ENCODE peak calls at places on chromosomes 7 and 10, in seven cellular contexts. One of them, this sample, is unnamed.

GRCh38 chr7:131108212-131108980 is 219.3 kb upstream of the MKLN1 start:
- DNase-seq in fibroblast of villous mesenchyme: peak
- DNase-seq in fibroblast of lung: peak
- DNase-seq in CD4-positive, CD25-positive, alpha-beta regulatory T cell: peak
- DNase-seq in left ventricle myocardium inferior: no peak
- DNase-seq in aorta: no peak
- DNase-seq in fibroblast of the aortic adventitia: peak
- DNase-seq in this sample: no peak

GRCh38 chr10:95756061-95756751 is at the start of gene ENTPD1:
- DNase-seq in fibroblast of villous mesenchyme: peak
- DNase-seq in fibroblast of lung: no peak
- DNase-seq in CD4-positive, CD25-positive, alpha-beta regulatory T cell: no peak
- DNase-seq in left ventricle myocardium inferior: no peak
- DNase-seq in aorta: peak
- DNase-seq in fibroblast of the aortic adventitia: no peak
- DNase-seq in this sample: peak

GRCh38 chr7:151228024-151228866 is 1.2 kb upstream of the ABCF2 start:
- DNase-seq in fibroblast of villous mesenchyme: no peak
- DNase-seq in fibroblast of lung: no peak
- DNase-seq in CD4-positive, CD25-positive, alpha-beta regulatory T cell: no peak
- DNase-seq in left ventricle myocardium inferior: no peak
- DNase-seq in aorta: no peak
- DNase-seq in fibroblast of the aortic adventitia: no peak
- DNase-seq in this sample: no peak

GRCh38 chr7:137932881-137933269 is 69.0 kb downstream of the CREB3L2 start:
- DNase-seq in fibroblast of villous mesenchyme: peak
- DNase-seq in fibroblast of lung: peak
- DNase-seq in CD4-positive, CD25-positive, alpha-beta regulatory T cell: no peak
- DNase-seq in left ventricle myocardium inferior: no peak
- DNase-seq in aorta: no peak
- DNase-seq in fibroblast of the aortic adventitia: peak
- DNase-seq in this sample: no peak

GRCh38 chr10:92479541-92479940 is 94.4 kb downstream of the IDE start:
- DNase-seq in fibroblast of villous mesenchyme: no peak
- DNase-seq in fibroblast of lung: no peak
- DNase-seq in CD4-positive, CD25-positive, alpha-beta regulatory T cell: no peak
- DNase-seq in left ventricle myocardium inferior: no peak
- DNase-seq in aorta: no peak
- DNase-seq in fibroblast of the aortic adventitia: no peak
- DNase-seq in this sample: no peak

GRCh38 chr7:5363729-5364128 is 59.9 kb downstream of the TNRC18 start:
- DNase-seq in fibroblast of villous mesenchyme: no peak
- DNase-seq in fibroblast of lung: no peak
- DNase-seq in CD4-positive, CD25-positive, alpha-beta regulatory T cell: no peak
- DNase-seq in left ventricle myocardium inferior: no peak
- DNase-seq in aorta: no peak
- DNase-seq in fibroblast of the aortic adventitia: no peak
- DNase-seq in this sample: no peak

GRCh38 chr7:129610709-129611245 is 743 bp upstream of the NRF1 start:
- DNase-seq in fibroblast of villous mesenchyme: no peak
- DNase-seq in fibroblast of lung: no peak
- DNase-seq in CD4-positive, CD25-positive, alpha-beta regulatory T cell: no peak
- DNase-seq in left ventricle myocardium inferior: no peak
- DNase-seq in aorta: no peak
- DNase-seq in fibroblast of the aortic adventitia: no peak
- DNase-seq in this sample: no peak

GRCh38 chr10:48507933-48508830 is 96.7 kb downstream of the ARHGAP22 start:
- DNase-seq in fibroblast of villous mesenchyme: no peak
- DNase-seq in fibroblast of lung: no peak
- DNase-seq in CD4-positive, CD25-positive, alpha-beta regulatory T cell: no peak
- DNase-seq in left ventricle myocardium inferior: peak
- DNase-seq in aorta: peak
- DNase-seq in fibroblast of the aortic adventitia: peak
- DNase-seq in this sample: no peak

GRCh38 chr10:85548038-85548437 is 818.6 kb downstream of the GRID1 start:
- DNase-seq in fibroblast of villous mesenchyme: peak
- DNase-seq in fibroblast of lung: peak
- DNase-seq in CD4-positive, CD25-positive, alpha-beta regulatory T cell: peak
- DNase-seq in left ventricle myocardium inferior: peak
- DNase-seq in aorta: no peak
- DNase-seq in fibroblast of the aortic adventitia: peak
- DNase-seq in this sample: peak

GRCh38 chr7:112092306-112093090 is 113.7 kb downstream of the DOCK4 start:
- DNase-seq in fibroblast of villous mesenchyme: no peak
- DNase-seq in fibroblast of lung: no peak
- DNase-seq in CD4-positive, CD25-positive, alpha-beta regulatory T cell: no peak
- DNase-seq in left ventricle myocardium inferior: no peak
- DNase-seq in aorta: no peak
- DNase-seq in fibroblast of the aortic adventitia: no peak
- DNase-seq in this sample: no peak

GRCh38 chr10:58212622-58213021 is 55.1 kb downstream of the IPMK start:
- DNase-seq in fibroblast of villous mesenchyme: no peak
- DNase-seq in fibroblast of lung: no peak
- DNase-seq in CD4-positive, CD25-positive, alpha-beta regulatory T cell: no peak
- DNase-seq in left ventricle myocardium inferior: no peak
- DNase-seq in aorta: no peak
- DNase-seq in fibroblast of the aortic adventitia: no peak
- DNase-seq in this sample: no peak

GRCh38 chr7:80916770-80917681 is 1.8 kb downstream of the SEMA3C start:
- DNase-seq in fibroblast of villous mesenchyme: peak
- DNase-seq in fibroblast of lung: peak
- DNase-seq in CD4-positive, CD25-positive, alpha-beta regulatory T cell: no peak
- DNase-seq in left ventricle myocardium inferior: no peak
- DNase-seq in aorta: no peak
- DNase-seq in fibroblast of the aortic adventitia: peak
- DNase-seq in this sample: no peak

GRCh38 chr10:1291178-1292090 is 235.2 kb downstream of the WDR37 start:
- DNase-seq in fibroblast of villous mesenchyme: no peak
- DNase-seq in fibroblast of lung: no peak
- DNase-seq in CD4-positive, CD25-positive, alpha-beta regulatory T cell: no peak
- DNase-seq in left ventricle myocardium inferior: no peak
- DNase-seq in aorta: no peak
- DNase-seq in fibroblast of the aortic adventitia: no peak
- DNase-seq in this sample: no peak

GRCh38 chr10:100969175-100970075 is at the start of gene SEMA4G:
- DNase-seq in fibroblast of villous mesenchyme: peak
- DNase-seq in fibroblast of lung: peak
- DNase-seq in CD4-positive, CD25-positive, alpha-beta regulatory T cell: peak
- DNase-seq in left ventricle myocardium inferior: peak
- DNase-seq in aorta: no peak
- DNase-seq in fibroblast of the aortic adventitia: peak
- DNase-seq in this sample: peak

GRCh38 chr10:118276203-118276602 is 65.9 kb downstream of the FAM204A start:
- DNase-seq in fibroblast of villous mesenchyme: peak
- DNase-seq in fibroblast of lung: no peak
- DNase-seq in CD4-positive, CD25-positive, alpha-beta regulatory T cell: no peak
- DNase-seq in left ventricle myocardium inferior: peak
- DNase-seq in aorta: no peak
- DNase-seq in fibroblast of the aortic adventitia: no peak
- DNase-seq in this sample: no peak

GRCh38 chr7:101201695-101202602 is 1.1 kb upstream of the MOGAT3 start:
- DNase-seq in fibroblast of villous mesenchyme: peak
- DNase-seq in fibroblast of lung: no peak
- DNase-seq in CD4-positive, CD25-positive, alpha-beta regulatory T cell: no peak
- DNase-seq in left ventricle myocardium inferior: no peak
- DNase-seq in aorta: no peak
- DNase-seq in fibroblast of the aortic adventitia: no peak
- DNase-seq in this sample: peak

GRCh38 chr7:101198476-101198875 is 2.4 kb downstream of the MOGAT3 start:
- DNase-seq in fibroblast of villous mesenchyme: no peak
- DNase-seq in fibroblast of lung: no peak
- DNase-seq in CD4-positive, CD25-positive, alpha-beta regulatory T cell: no peak
- DNase-seq in left ventricle myocardium inferior: no peak
- DNase-seq in aorta: no peak
- DNase-seq in fibroblast of the aortic adventitia: no peak
- DNase-seq in this sample: peak

GRCh38 chr7:101202603-101202918 is 1.7 kb upstream of the MOGAT3 start:
- DNase-seq in fibroblast of villous mesenchyme: no peak
- DNase-seq in fibroblast of lung: no peak
- DNase-seq in CD4-positive, CD25-positive, alpha-beta regulatory T cell: no peak
- DNase-seq in left ventricle myocardium inferior: no peak
- DNase-seq in aorta: no peak
- DNase-seq in fibroblast of the aortic adventitia: no peak
- DNase-seq in this sample: no peak

GRCh38 chr7:101200862-101201599 is at the start of gene MOGAT3:
- DNase-seq in fibroblast of villous mesenchyme: no peak
- DNase-seq in fibroblast of lung: no peak
- DNase-seq in CD4-positive, CD25-positive, alpha-beta regulatory T cell: no peak
- DNase-seq in left ventricle myocardium inferior: no peak
- DNase-seq in aorta: no peak
- DNase-seq in fibroblast of the aortic adventitia: no peak
- DNase-seq in this sample: peak

DNA sequence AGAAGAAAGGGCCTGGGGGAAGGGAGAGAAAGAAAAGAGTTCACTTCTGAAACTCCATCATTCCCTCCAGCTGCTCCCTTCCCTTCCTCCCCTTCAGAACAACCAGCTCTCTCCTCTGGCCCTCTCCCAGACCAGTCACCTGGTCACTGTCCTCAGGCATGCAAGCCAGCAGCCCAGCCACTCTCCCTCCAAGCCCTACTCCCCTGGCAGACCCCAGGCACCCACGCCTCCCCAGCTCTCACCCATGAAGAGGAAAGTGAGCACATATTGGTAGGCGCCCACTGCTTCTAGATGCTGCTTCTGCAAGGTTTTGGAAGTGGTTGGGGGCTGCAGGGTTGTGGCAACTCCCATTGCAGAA is 353 bp downstream of the MOGAT3 start:
- DNase-seq in fibroblast of villous mesenchyme: no peak
- DNase-seq in fibroblast of lung: no peak
- DNase-seq in CD4-positive, CD25-positive, alpha-beta regulatory T cell: no peak
- DNase-seq in left ventricle myocardium inferior: no peak
- DNase-seq in aorta: no peak
- DNase-seq in fibroblast of the aortic adventitia: no peak
- DNase-seq in this sample: peak
- H3K4me3 ChIP-seq in fibroblast of villous mesenchyme: no peak
- H3K4me3 ChIP-seq in fibroblast of lung: no peak
- H3K4me3 ChIP-seq in CD4-positive, CD25-positive, alpha-beta regulatory T cell: no peak
- H3K4me3 ChIP-seq in left ventricle myocardium inferior: no peak
- H3K4me3 ChIP-seq in aorta: no peak
- H3K4me3 ChIP-seq in fibroblast of the aortic adventitia: no peak
- H3K4me3 ChIP-seq in this sample: no peak

GRCh38 chr10:133357293-133358151 is at the start of gene FUOM:
- DNase-seq in fibroblast of villous mesenchyme: peak
- DNase-seq in fibroblast of lung: peak
- DNase-seq in CD4-positive, CD25-positive, alpha-beta regulatory T cell: peak
- DNase-seq in left ventricle myocardium inferior: peak
- DNase-seq in aorta: peak
- DNase-seq in fibroblast of the aortic adventitia: peak
- DNase-seq in this sample: peak

GRCh38 chr10:133358162-133358919 is 522 bp upstream of the FUOM start:
- DNase-seq in fibroblast of villous mesenchyme: peak
- DNase-seq in fibroblast of lung: no peak
- DNase-seq in CD4-positive, CD25-positive, alpha-beta regulatory T cell: no peak
- DNase-seq in left ventricle myocardium inferior: peak
- DNase-seq in aorta: no peak
- DNase-seq in fibroblast of the aortic adventitia: no peak
- DNase-seq in this sample: no peak

GRCh38 chr10:133356549-133356948 is 1.3 kb downstream of the FUOM start:
- DNase-seq in fibroblast of villous mesenchyme: no peak
- DNase-seq in fibroblast of lung: no peak
- DNase-seq in CD4-positive, CD25-positive, alpha-beta regulatory T cell: no peak
- DNase-seq in left ventricle myocardium inferior: no peak
- DNase-seq in aorta: no peak
- DNase-seq in fibroblast of the aortic adventitia: no peak
- DNase-seq in this sample: peak

GRCh38 chr10:133355991-133356390 is 1.8 kb downstream of the FUOM start:
- DNase-seq in fibroblast of villous mesenchyme: no peak
- DNase-seq in fibroblast of lung: no peak
- DNase-seq in CD4-positive, CD25-positive, alpha-beta regulatory T cell: no peak
- DNase-seq in left ventricle myocardium inferior: no peak
- DNase-seq in aorta: no peak
- DNase-seq in fibroblast of the aortic adventitia: no peak
- DNase-seq in this sample: peak

DNA sequence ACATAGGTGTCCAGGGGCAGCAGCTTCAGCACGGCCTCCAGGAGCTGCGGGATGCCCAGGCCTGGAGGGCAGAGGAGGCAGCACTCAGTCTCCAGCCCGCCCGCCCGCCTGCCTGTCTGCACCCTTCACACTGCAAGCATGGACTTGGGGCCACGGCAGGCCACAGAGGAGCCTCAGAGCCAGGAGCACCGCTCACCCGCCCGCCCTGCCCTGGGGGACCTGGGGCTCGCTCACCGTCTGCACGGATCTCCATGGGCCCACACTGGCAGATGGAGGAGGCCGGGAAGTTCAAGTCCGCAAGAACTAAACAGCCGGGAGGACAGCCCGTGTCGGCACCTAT is 896 bp downstream of the FUOM start:
- DNase-seq in fibroblast of villous mesenchyme: no peak
- DNase-seq in fibroblast of lung: no peak
- DNase-seq in CD4-positive, CD25-positive, alpha-beta regulatory T cell: no peak
- DNase-seq in left ventricle myocardium inferior: no peak
- DNase-seq in aorta: no peak
- DNase-seq in fibroblast of the aortic adventitia: no peak
- DNase-seq in this sample: peak
- H3K4me3 ChIP-seq in fibroblast of villous mesenchyme: peak
- H3K4me3 ChIP-seq in fibroblast of lung: peak
- H3K4me3 ChIP-seq in CD4-positive, CD25-positive, alpha-beta regulatory T cell: no peak
- H3K4me3 ChIP-seq in left ventricle myocardium inferior: peak
- H3K4me3 ChIP-seq in aorta: no peak
- H3K4me3 ChIP-seq in fibroblast of the aortic adventitia: peak
- H3K4me3 ChIP-seq in this sample: peak

GRCh38 chr7:70678621-70679251 is 453.2 kb upstream of the GALNT17 start:
- DNase-seq in fibroblast of villous mesenchyme: peak
- DNase-seq in fibroblast of lung: peak
- DNase-seq in CD4-positive, CD25-positive, alpha-beta regulatory T cell: no peak
- DNase-seq in left ventricle myocardium inferior: no peak
- DNase-seq in aorta: no peak
- DNase-seq in fibroblast of the aortic adventitia: peak
- DNase-seq in this sample: no peak
- H3K4me3 ChIP-seq in fibroblast of villous mesenchyme: no peak
- H3K4me3 ChIP-seq in fibroblast of lung: no peak
- H3K4me3 ChIP-seq in CD4-positive, CD25-positive, alpha-beta regulatory T cell: no peak
- H3K4me3 ChIP-seq in left ventricle myocardium inferior: no peak
- H3K4me3 ChIP-seq in aorta: no peak
- H3K4me3 ChIP-seq in fibroblast of the aortic adventitia: no peak
- H3K4me3 ChIP-seq in this sample: no peak

DNA sequence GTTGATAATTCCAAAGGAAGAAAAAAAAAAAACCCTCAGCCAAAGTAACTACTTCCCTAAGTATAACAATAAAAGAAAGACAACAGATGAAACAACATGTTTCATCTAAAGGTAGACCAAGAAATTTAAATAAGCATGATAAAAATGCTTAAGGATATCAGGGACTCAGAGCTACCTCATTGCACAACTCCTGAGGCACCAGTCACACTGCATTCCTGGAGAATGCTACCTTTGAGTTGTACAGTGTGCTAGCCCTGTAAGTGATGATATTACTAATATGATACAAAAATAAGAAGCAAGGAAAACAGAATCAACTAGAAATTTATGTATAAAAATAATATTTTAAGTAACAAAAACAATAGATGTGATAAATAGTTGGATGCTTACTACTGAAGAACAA is 29.5 kb upstream of the C7orf33 start:
- DNase-seq in fibroblast of villous mesenchyme: no peak
- DNase-seq in fibroblast of lung: no peak
- DNase-seq in CD4-positive, CD25-positive, alpha-beta regulatory T cell: no peak
- DNase-seq in left ventricle myocardium inferior: no peak
- DNase-seq in aorta: no peak
- DNase-seq in fibroblast of the aortic adventitia: no peak
- DNase-seq in this sample: no peak
- H3K4me3 ChIP-seq in fibroblast of villous mesenchyme: no peak
- H3K4me3 ChIP-seq in fibroblast of lung: no peak
- H3K4me3 ChIP-seq in CD4-positive, CD25-positive, alpha-beta regulatory T cell: no peak
- H3K4me3 ChIP-seq in left ventricle myocardium inferior: no peak
- H3K4me3 ChIP-seq in aorta: no peak
- H3K4me3 ChIP-seq in fibroblast of the aortic adventitia: no peak
- H3K4me3 ChIP-seq in this sample: no peak

GRCh38 chr10:26448706-26449435 is 10.7 kb downstream of the APBB1IP start:
- DNase-seq in fibroblast of villous mesenchyme: no peak
- DNase-seq in fibroblast of lung: no peak
- DNase-seq in CD4-positive, CD25-positive, alpha-beta regulatory T cell: peak
- DNase-seq in left ventricle myocardium inferior: no peak
- DNase-seq in aorta: no peak
- DNase-seq in fibroblast of the aortic adventitia: no peak
- DNase-seq in this sample: no peak
- H3K4me3 ChIP-seq in fibroblast of villous mesenchyme: no peak
- H3K4me3 ChIP-seq in fibroblast of lung: no peak
- H3K4me3 ChIP-seq in CD4-positive, CD25-positive, alpha-beta regulatory T cell: peak
- H3K4me3 ChIP-seq in left ventricle myocardium inferior: no peak
- H3K4me3 ChIP-seq in aorta: no peak
- H3K4me3 ChIP-seq in fibroblast of the aortic adventitia: no peak
- H3K4me3 ChIP-seq in this sample: no peak

This sample was measured in H7.